ENCODE peak calls at places on chromosomes 1 and 21, in four cellular contexts. One of them, this sample, is unnamed.
A peak's percentile ranks its signal among the peaks of the same experiment; 100 is the strongest.

GRCh38 chr1:80579055-80579454 is 1221.7 kb upstream of the ADGRL2 start:
- DNase-seq in H1: no peak
- DNase-seq in fibroblast of pulmonary artery: no peak
- DNase-seq in Caco-2: no peak
- DNase-seq in this sample: no peak

GRCh38 chr1:218779341-218779831 is 394.3 kb upstream of the LYPLAL1 start:
- DNase-seq in H1: no peak
- DNase-seq in fibroblast of pulmonary artery: no peak
- DNase-seq in Caco-2: no peak
- DNase-seq in this sample: no peak

GRCh38 chr1:170663011-170663410 is 920 bp upstream of the PRRX1 start:
- DNase-seq in H1: peak; percentile 54
- DNase-seq in fibroblast of pulmonary artery: peak; percentile 49
- DNase-seq in Caco-2: no peak
- DNase-seq in this sample: no peak

GRCh38 chr1:95013948-95014574 is 58.7 kb downstream of the ALG14 start:
- DNase-seq in H1: no peak
- DNase-seq in fibroblast of pulmonary artery: peak; percentile 27
- DNase-seq in Caco-2: no peak
- DNase-seq in this sample: no peak

GRCh38 chr1:172637522-172637921 is 21.4 kb upstream of the FASLG start:
- DNase-seq in H1: no peak
- DNase-seq in fibroblast of pulmonary artery: peak; percentile 82
- DNase-seq in Caco-2: no peak
- DNase-seq in this sample: no peak

GRCh38 chr1:6392081-6392879 is 1.3 kb downstream of the ACOT7 start:
- DNase-seq in H1: no peak
- DNase-seq in fibroblast of pulmonary artery: no peak
- DNase-seq in Caco-2: no peak
- DNase-seq in this sample: no peak

GRCh38 chr1:202135221-202135721 is 9.3 kb downstream of the ARL8A start:
- DNase-seq in H1: peak; percentile 69
- DNase-seq in fibroblast of pulmonary artery: peak; percentile 70
- DNase-seq in Caco-2: peak; percentile 69
- DNase-seq in this sample: no peak

GRCh38 chr1:108050134-108050533 is 85.2 kb upstream of the VAV3 start:
- DNase-seq in H1: no peak
- DNase-seq in fibroblast of pulmonary artery: no peak
- DNase-seq in Caco-2: no peak
- DNase-seq in this sample: no peak

GRCh38 chr1:43009274-43009673 is 50.6 kb upstream of the SLC2A1 start:
- DNase-seq in H1: no peak
- DNase-seq in fibroblast of pulmonary artery: no peak
- DNase-seq in Caco-2: no peak
- DNase-seq in this sample: no peak

GRCh38 chr21:39644069-39644468 is 31.3 kb downstream of the B3GALT5 start:
- DNase-seq in H1: peak; percentile 26
- DNase-seq in fibroblast of pulmonary artery: no peak
- DNase-seq in Caco-2: no peak
- DNase-seq in this sample: no peak

GRCh38 chr1:187153047-187153446 is 324.3 kb downstream of the PLA2G4A start:
- DNase-seq in H1: no peak
- DNase-seq in fibroblast of pulmonary artery: no peak
- DNase-seq in Caco-2: no peak
- DNase-seq in this sample: no peak

GRCh38 chr1:208059328-208060017 is 148.5 kb upstream of the CD34 start:
- DNase-seq in H1: no peak
- DNase-seq in fibroblast of pulmonary artery: no peak
- DNase-seq in Caco-2: peak; percentile 62
- DNase-seq in this sample: no peak

GRCh38 chr1:71908313-71908712 is 374.0 kb downstream of the NEGR1 start:
- DNase-seq in H1: no peak
- DNase-seq in fibroblast of pulmonary artery: no peak
- DNase-seq in Caco-2: no peak
- DNase-seq in this sample: no peak

GRCh38 chr1:209697082-209697481 is 7.6 kb upstream of the HSD11B1 start:
- DNase-seq in H1: no peak
- DNase-seq in fibroblast of pulmonary artery: peak; percentile 93
- DNase-seq in Caco-2: no peak
- DNase-seq in this sample: no peak

GRCh38 chr1:70048336-70048735 is 157.0 kb downstream of the LRRC40 start:
- DNase-seq in H1: no peak
- DNase-seq in fibroblast of pulmonary artery: peak; percentile 8
- DNase-seq in Caco-2: no peak
- DNase-seq in this sample: no peak

GRCh38 chr1:234729566-234729965 is 119.6 kb upstream of the IRF2BP2 start:
- DNase-seq in H1: no peak
- DNase-seq in fibroblast of pulmonary artery: peak; percentile 29
- DNase-seq in Caco-2: no peak
- DNase-seq in this sample: no peak

GRCh38 chr1:247409869-247410544 is 6.0 kb upstream of the NLRP3 start:
- DNase-seq in H1: no peak
- DNase-seq in fibroblast of pulmonary artery: no peak
- DNase-seq in Caco-2: no peak
- DNase-seq in this sample: no peak

GRCh38 chr1:26555550-26555981 is 26.0 kb downstream of the RPS6KA1 start:
- DNase-seq in H1: no peak
- DNase-seq in fibroblast of pulmonary artery: peak; percentile 34
- DNase-seq in Caco-2: no peak
- DNase-seq in this sample: no peak

GRCh38 chr21:44800971-44801467 is 601 bp downstream of the UBE2G2 start:
- DNase-seq in H1: no peak
- DNase-seq in fibroblast of pulmonary artery: peak; percentile 35
- DNase-seq in Caco-2: peak; percentile 34
- DNase-seq in this sample: no peak

GRCh38 chr1:39409055-39409816 is 82.2 kb upstream of the BMP8A start:
- DNase-seq in H1: peak; percentile 76
- DNase-seq in fibroblast of pulmonary artery: peak; percentile 75
- DNase-seq in Caco-2: peak; percentile 14
- DNase-seq in this sample: peak; percentile 73

GRCh38 chr21:39845581-39846130 is 21.6 kb upstream of the PCP4 start:
- DNase-seq in H1: no peak
- DNase-seq in fibroblast of pulmonary artery: no peak
- DNase-seq in Caco-2: peak; percentile 11
- DNase-seq in this sample: no peak

GRCh38 chr1:156664046-156664948 is 12.9 kb downstream of the NES start:
- DNase-seq in H1: peak; percentile 55
- DNase-seq in fibroblast of pulmonary artery: no peak
- DNase-seq in Caco-2: no peak
- DNase-seq in this sample: no peak

GRCh38 chr1:40059292-40059959 is 18.9 kb downstream of the CAP1 start:
- DNase-seq in H1: no peak
- DNase-seq in fibroblast of pulmonary artery: peak; percentile 88
- DNase-seq in Caco-2: no peak
- DNase-seq in this sample: no peak

GRCh38 chr1:94345148-94345721 is 73.0 kb upstream of the ABCD3 start:
- DNase-seq in H1: no peak
- DNase-seq in fibroblast of pulmonary artery: no peak
- DNase-seq in Caco-2: no peak
- DNase-seq in this sample: no peak

GRCh38 chr1:25820247-25821111 is 725 bp downstream of the MTFR1L start:
- DNase-seq in H1: peak; percentile 74
- DNase-seq in fibroblast of pulmonary artery: peak; percentile 59
- DNase-seq in Caco-2: peak; percentile 60
- DNase-seq in this sample: no peak

GRCh38 chr1:31939484-31940329 is 1.5 kb upstream of the PTP4A2 start:
- DNase-seq in H1: peak; percentile 47
- DNase-seq in fibroblast of pulmonary artery: peak; percentile 87
- DNase-seq in Caco-2: peak; percentile 82
- DNase-seq in this sample: no peak

GRCh38 chr1:38745476-38746410 is 113.8 kb downstream of the RRAGC start:
- DNase-seq in H1: no peak
- DNase-seq in fibroblast of pulmonary artery: no peak
- DNase-seq in Caco-2: no peak
- DNase-seq in this sample: no peak

GRCh38 chr1:63799810-63800209 is 26.0 kb downstream of the ROR1 start:
- DNase-seq in H1: no peak
- DNase-seq in fibroblast of pulmonary artery: no peak
- DNase-seq in Caco-2: no peak
- DNase-seq in this sample: no peak

GRCh38 chr1:115088871-115089442 is 346 bp downstream of the TSPAN2 start:
- DNase-seq in H1: peak; percentile 52
- DNase-seq in fibroblast of pulmonary artery: no peak
- DNase-seq in Caco-2: peak; percentile 20
- DNase-seq in this sample: no peak

GRCh38 chr1:29180497-29181412 is 945 bp downstream of the SRSF4 start:
- DNase-seq in H1: no peak
- DNase-seq in fibroblast of pulmonary artery: peak; percentile 52
- DNase-seq in Caco-2: no peak
- DNase-seq in this sample: no peak

GRCh38 chr1:2532485-2533160 is 2.6 kb upstream of the HES5 start:
- DNase-seq in H1: no peak
- DNase-seq in fibroblast of pulmonary artery: no peak
- DNase-seq in Caco-2: no peak
- DNase-seq in this sample: no peak

GRCh38 chr1:201649776-201650607 is 111.1 kb downstream of the NAV1 start:
- DNase-seq in H1: peak; percentile 90
- DNase-seq in fibroblast of pulmonary artery: peak; percentile 77
- DNase-seq in Caco-2: peak; percentile 67
- DNase-seq in this sample: peak; percentile 84

DNA sequence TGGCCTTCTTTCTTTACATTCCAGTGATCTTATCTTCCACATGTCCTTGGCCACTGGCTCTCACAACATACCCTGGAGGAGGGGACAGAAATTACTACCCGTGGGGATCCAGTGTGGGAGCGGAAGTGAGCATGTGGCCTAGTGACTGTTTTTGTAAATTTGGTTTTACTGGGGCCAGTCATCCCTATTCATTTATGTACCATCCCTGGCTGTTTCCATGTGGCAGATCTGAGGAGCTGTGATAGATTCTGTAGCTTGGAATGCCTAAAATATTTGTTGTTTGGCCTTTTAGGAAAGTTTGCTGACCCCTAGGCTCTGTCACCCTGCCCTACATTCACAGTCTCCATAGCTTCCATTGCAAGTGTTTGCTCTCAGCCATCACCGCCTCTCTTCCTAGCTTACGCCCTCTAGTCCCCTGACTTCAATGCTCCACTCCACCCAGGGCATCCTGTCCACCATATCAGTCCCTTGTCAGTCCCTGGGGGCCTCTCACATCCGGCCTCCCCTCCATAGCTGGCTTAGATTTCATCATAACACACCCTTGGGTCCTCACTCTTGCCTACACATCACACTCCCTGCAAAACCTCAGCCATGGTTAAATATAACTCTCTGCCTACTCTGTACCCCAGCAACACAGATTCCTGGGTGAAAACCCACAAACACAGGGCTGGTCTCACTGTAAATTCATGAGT is 25.8 kb downstream of the DHCR24 start:
- DNase-seq in H1: no peak
- DNase-seq in fibroblast of pulmonary artery: peak; percentile 55
- DNase-seq in Caco-2: no peak
- DNase-seq in this sample: no peak
- TF ChIP-seq CTCF in H1: no peak
- TF ChIP-seq CTCF in fibroblast of pulmonary artery: no peak
- TF ChIP-seq CTCF in Caco-2: no peak
- TF ChIP-seq CTCF in this sample: no peak

GRCh38 chr1:215819114-215819513 is 252.0 kb downstream of the KCTD3 start:
- DNase-seq in H1: no peak
- DNase-seq in fibroblast of pulmonary artery: peak; percentile 20
- DNase-seq in Caco-2: no peak
- DNase-seq in this sample: no peak

GRCh38 chr1:215830221-215830620 is 263.1 kb downstream of the KCTD3 start:
- DNase-seq in H1: no peak
- DNase-seq in fibroblast of pulmonary artery: peak; percentile 73
- DNase-seq in Caco-2: no peak
- DNase-seq in this sample: no peak

GRCh38 chr1:215824245-215824644 is 257.1 kb downstream of the KCTD3 start:
- DNase-seq in H1: peak; percentile 46
- DNase-seq in fibroblast of pulmonary artery: peak; percentile 27
- DNase-seq in Caco-2: peak; percentile 24
- DNase-seq in this sample: no peak
- TF ChIP-seq CTCF in H1: peak; percentile 62
- TF ChIP-seq CTCF in fibroblast of pulmonary artery: peak; percentile 41
- TF ChIP-seq CTCF in Caco-2: peak; percentile 32
- TF ChIP-seq CTCF in this sample: peak; percentile 58

GRCh38 chr1:227465256-227465655 is 98.1 kb upstream of the ZNF678 start:
- DNase-seq in H1: peak; percentile 69
- DNase-seq in fibroblast of pulmonary artery: no peak
- DNase-seq in Caco-2: no peak
- DNase-seq in this sample: no peak
- TF ChIP-seq CTCF in H1: peak; percentile 69
- TF ChIP-seq CTCF in fibroblast of pulmonary artery: no peak
- TF ChIP-seq CTCF in Caco-2: no peak
- TF ChIP-seq CTCF in this sample: peak; percentile 22

GRCh38 chr1:119582801-119583200 is 65.3 kb downstream of the ZNF697 start:
- DNase-seq in H1: peak; percentile 75
- DNase-seq in fibroblast of pulmonary artery: peak; percentile 82
- DNase-seq in Caco-2: peak; percentile 69
- DNase-seq in this sample: no peak
- TF ChIP-seq CTCF in H1: peak; percentile 80
- TF ChIP-seq CTCF in fibroblast of pulmonary artery: peak; percentile 78
- TF ChIP-seq CTCF in Caco-2: peak; percentile 51
- TF ChIP-seq CTCF in this sample: peak; percentile 67

This sample was measured in type B pancreatic cell.